ENCODE peak calls at places on chromosome 1, in six cellular contexts. R, Y, J, N, M and I are unnamed samples.

GRCh38 chr1:199044191-199044590 is 405.4 kb downstream of the PTPRC start:
- DNase-seq in N (no peak), Y (no peak), R (no peak), M (no peak), J (no peak), I (no peak)

GRCh38 chr1:116667577-116668105 is at the start of gene IGSF3:
- DNase-seq in J (peak), R (no peak), N (peak), M (peak), Y (peak), I (peak)

GRCh38 chr1:205948000-205948399 is 4.7 kb upstream of the SLC26A9 start:
- DNase-seq in N (no peak), M (no peak), J (no peak), R (no peak), Y (no peak), I (no peak)

GRCh38 chr1:67760030-67760821 is 73.0 kb downstream of the GNG12 start:
- DNase-seq in M (peak), Y (no peak), N (peak), R (peak), J (peak), I (peak)

GRCh38 chr1:235866207-235866912 is at the start of gene LYST:
- DNase-seq in J (peak), M (peak), R (peak), N (peak), Y (peak), I (peak)

GRCh38 chr1:3593334-3593733 is 18.0 kb downstream of the MEGF6 start:
- DNase-seq in Y (no peak), M (no peak), R (no peak), J (no peak), N (no peak), I (no peak)

GRCh38 chr1:226983998-226984364 is 43.9 kb downstream of the COQ8A start:
- DNase-seq in J (no peak), R (no peak), M (no peak), Y (no peak), N (no peak), I (no peak)

GRCh38 chr1:246786606-246787238 is 62.5 kb downstream of the SCCPDH start:
- DNase-seq in N (no peak), Y (no peak), R (no peak), M (no peak), J (no peak), I (no peak)

GRCh38 chr1:2571348-2571747 is 15.2 kb downstream of the TNFRSF14 start:
- DNase-seq in J (no peak), Y (no peak), M (no peak), R (no peak), N (no peak), I (no peak)